ENCODE peak calls at places on chromosomes 13 and 19, in five cellular contexts. One of them, this sample, is unnamed.
A peak's percentile ranks its signal among the peaks of the same experiment; 100 is the strongest.

GRCh38 chr13:78060966-78061365 is 142.3 kb upstream of the EDNRB start:
- DNase-seq in globus pallidus: peak; percentile 20
- DNase-seq in nephron progenitor cell: no peak
- DNase-seq in AG08395: no peak
- DNase-seq in lung: no peak
- DNase-seq in this sample: no peak

GRCh38 chr13:50892162-50892944 is 17.2 kb upstream of the RNASEH2B start:
- DNase-seq in lung: no peak
- DNase-seq in globus pallidus: no peak
- DNase-seq in AG08395: no peak
- DNase-seq in nephron progenitor cell: no peak
- DNase-seq in this sample: no peak

GRCh38 chr19:5563941-5564612 is 3.7 kb downstream of the TINCR start:
- DNase-seq in lung: no peak
- DNase-seq in globus pallidus: no peak
- DNase-seq in nephron progenitor cell: no peak
- DNase-seq in AG08395: peak; percentile 59
- DNase-seq in this sample: no peak

GRCh38 chr13:99766641-99767045 is 204.9 kb downstream of the ZIC5 start:
- DNase-seq in globus pallidus: no peak
- DNase-seq in AG08395: no peak
- DNase-seq in lung: no peak
- DNase-seq in nephron progenitor cell: no peak
- DNase-seq in this sample: no peak

GRCh38 chr19:14502334-14503092 is 6.6 kb upstream of the GIPC1 start:
- DNase-seq in lung: no peak
- DNase-seq in nephron progenitor cell: no peak
- DNase-seq in globus pallidus: no peak
- DNase-seq in AG08395: no peak
- DNase-seq in this sample: no peak

GRCh38 chr19:14339741-14340140 is 41.5 kb upstream of the ADGRE5 start:
- DNase-seq in lung: no peak
- DNase-seq in globus pallidus: no peak
- DNase-seq in AG08395: no peak
- DNase-seq in nephron progenitor cell: no peak
- DNase-seq in this sample: no peak

GRCh38 chr13:111401755-111402154 is 81.3 kb downstream of the TEX29 start:
- DNase-seq in lung: no peak
- DNase-seq in AG08395: no peak
- DNase-seq in nephron progenitor cell: no peak
- DNase-seq in globus pallidus: no peak
- DNase-seq in this sample: no peak

GRCh38 chr13:35704331-35704730 is 227.8 kb upstream of the MAB21L1 start:
- DNase-seq in lung: no peak
- DNase-seq in globus pallidus: no peak
- DNase-seq in AG08395: no peak
- DNase-seq in nephron progenitor cell: no peak
- DNase-seq in this sample: no peak

GRCh38 chr13:112648966-112649690 is 40.7 kb upstream of the ATP11A start:
- DNase-seq in nephron progenitor cell: no peak
- DNase-seq in AG08395: no peak
- DNase-seq in globus pallidus: no peak
- DNase-seq in lung: no peak
- DNase-seq in this sample: no peak

GRCh38 chr19:32652893-32653625 is 21.9 kb downstream of the ANKRD27 start:
- DNase-seq in nephron progenitor cell: no peak
- DNase-seq in globus pallidus: peak; percentile 23
- DNase-seq in AG08395: peak; percentile 37
- DNase-seq in lung: peak; percentile 74
- DNase-seq in this sample: no peak

GRCh38 chr13:113956571-113956970 is 17.3 kb downstream of the C13orf46 start:
- DNase-seq in AG08395: no peak
- DNase-seq in globus pallidus: no peak
- DNase-seq in nephron progenitor cell: no peak
- DNase-seq in lung: no peak
- DNase-seq in this sample: no peak

GRCh38 chr19:17041994-17042393 is 15.4 kb upstream of the CPAMD8 start:
- DNase-seq in AG08395: no peak
- DNase-seq in lung: no peak
- DNase-seq in globus pallidus: no peak
- DNase-seq in nephron progenitor cell: no peak
- DNase-seq in this sample: no peak

GRCh38 chr13:95535243-95535642 is 17.3 kb upstream of the CLDN10 start:
- DNase-seq in globus pallidus: no peak
- DNase-seq in nephron progenitor cell: no peak
- DNase-seq in AG08395: peak; percentile 13
- DNase-seq in lung: no peak
- DNase-seq in this sample: no peak

GRCh38 chr19:16400911-16401675 is 70.7 kb downstream of the EPS15L1 start:
- DNase-seq in AG08395: no peak
- DNase-seq in lung: no peak
- DNase-seq in globus pallidus: peak; percentile 58
- DNase-seq in nephron progenitor cell: no peak
- DNase-seq in this sample: no peak

GRCh38 chr13:46207828-46208227 is 3.9 kb upstream of the LRRC63 start:
- DNase-seq in globus pallidus: no peak
- DNase-seq in AG08395: no peak
- DNase-seq in nephron progenitor cell: no peak
- DNase-seq in lung: no peak
- DNase-seq in this sample: no peak

GRCh38 chr13:104580931-104581330 is 1514.7 kb upstream of the SLC10A2 start:
- DNase-seq in nephron progenitor cell: no peak
- DNase-seq in AG08395: no peak
- DNase-seq in lung: no peak
- DNase-seq in globus pallidus: no peak
- DNase-seq in this sample: no peak

GRCh38 chr19:36215276-36216171 is 618 bp downstream of the ZNF146 start:
- DNase-seq in AG08395: peak; percentile 28
- DNase-seq in nephron progenitor cell: peak; percentile 11
- DNase-seq in lung: no peak
- DNase-seq in globus pallidus: no peak
- DNase-seq in this sample: no peak

GRCh38 chr19:53977991-53978731 is 13.3 kb upstream of the CACNG6 start:
- DNase-seq in globus pallidus: peak; percentile 68
- DNase-seq in AG08395: peak; percentile 87
- DNase-seq in nephron progenitor cell: peak; percentile 88
- DNase-seq in lung: peak; percentile 42
- DNase-seq in this sample: no peak

GRCh38 chr19:18865973-18866799 is 29.8 kb downstream of the CERS1 start:
- DNase-seq in globus pallidus: peak; percentile 60
- DNase-seq in AG08395: peak; percentile 90
- DNase-seq in lung: no peak
- DNase-seq in nephron progenitor cell: peak; percentile 87
- DNase-seq in this sample: peak; percentile 99